ENCODE peak calls at places on chromosome 18, in seven cellular contexts. V, N, O, Y, D, T and F are unnamed samples.

GRCh38 chr18:11322716-11323115 is 173.3 kb upstream of the PIEZO2 start:
- DNase-seq in V (no peak), N (no peak), O (no peak), Y (no peak), D (no peak), T (no peak), F (no peak)

GRCh38 chr18:51196811-51197660 is 445 bp downstream of the MEX3C start:
- DNase-seq in V (peak), N (peak), O (peak), Y (peak), D (no peak), T (no peak), F (peak)

GRCh38 chr18:47730795-47731194 is 199.7 kb downstream of the SMAD2 start:
- DNase-seq in V (no peak), N (no peak), O (no peak), Y (no peak), D (no peak), T (no peak), F (no peak)

GRCh38 chr18:44601447-44601846 is 79.2 kb upstream of the SETBP1 start:
- DNase-seq in V (peak), N (no peak), O (no peak), Y (no peak), D (peak), T (no peak), F (no peak)

GRCh38 chr18:392926-393325 is 107.6 kb downstream of the COLEC12 start:
- DNase-seq in V (no peak), N (no peak), O (no peak), Y (no peak), D (no peak), T (no peak), F (no peak)

GRCh38 chr18:11859903-11860407 is 8.7 kb downstream of the CHMP1B start:
- DNase-seq in V (no peak), N (peak), O (peak), Y (no peak), D (peak), T (no peak), F (no peak)

GRCh38 chr18:28412521-28412920 is 235.6 kb upstream of the CDH2 start:
- DNase-seq in V (no peak), N (no peak), O (no peak), Y (no peak), D (no peak), T (no peak), F (no peak)

GRCh38 chr18:58844871-58845270 is 19.8 kb upstream of the ZNF532 start:
- DNase-seq in V (no peak), N (no peak), O (no peak), Y (no peak), D (no peak), T (no peak), F (no peak)

GRCh38 chr18:13313006-13313661 is 94.6 kb downstream of the LDLRAD4 start:
- DNase-seq in V (no peak), N (no peak), O (no peak), Y (peak), D (no peak), T (no peak), F (no peak)

GRCh38 chr18:66872277-66872676 is 268.4 kb upstream of the CDH19 start:
- DNase-seq in V (peak), N (no peak), O (peak), Y (no peak), D (peak), T (no peak), F (no peak)

GRCh38 chr18:21242141-21243040 is at the start of gene GREB1L:
- DNase-seq in V (peak), N (peak), O (peak), Y (no peak), D (peak), T (no peak), F (no peak)

GRCh38 chr18:34158881-34159690 is 65.6 kb downstream of the NOL4 start:
- DNase-seq in V (peak), N (no peak), O (peak), Y (no peak), D (no peak), T (no peak), F (no peak)

GRCh38 chr18:35178260-35178659 is 62.6 kb upstream of the ZNF397 start:
- DNase-seq in V (no peak), N (peak), O (no peak), Y (no peak), D (peak), T (no peak), F (no peak)

GRCh38 chr18:25759111-25759510 is 331.3 kb downstream of the SS18 start:
- DNase-seq in V (no peak), N (no peak), O (no peak), Y (no peak), D (no peak), T (no peak), F (no peak)

GRCh38 chr18:42446195-42446594 is 491.2 kb downstream of the PIK3C3 start:
- DNase-seq in V (no peak), N (peak), O (peak), Y (no peak), D (no peak), T (no peak), F (no peak)

GRCh38 chr18:3008546-3008945 is 4.4 kb downstream of the LPIN2 start:
- DNase-seq in V (no peak), N (peak), O (peak), Y (no peak), D (peak), T (no peak), F (no peak)

GRCh38 chr18:12088731-12089375 is 4.8 kb upstream of the ANKRD62 start:
- DNase-seq in V (no peak), N (no peak), O (no peak), Y (no peak), D (no peak), T (no peak), F (no peak)

GRCh38 chr18:34493099-34493544 is 217.0 kb upstream of the DTNA start:
- DNase-seq in V (peak), N (peak), O (peak), Y (no peak), D (peak), T (peak), F (peak)

GRCh38 chr18:27057459-27058302 is 127.4 kb downstream of the CHST9 start:
- DNase-seq in V (no peak), N (no peak), O (no peak), Y (no peak), D (no peak), T (no peak), F (no peak)

GRCh38 chr18:4672152-4672551 is 217.0 kb upstream of the DLGAP1 start:
- DNase-seq in V (peak), N (no peak), O (no peak), Y (no peak), D (no peak), T (no peak), F (no peak)

GRCh38 chr18:80252136-80252535 is 4.8 kb upstream of the PARD6G start:
- DNase-seq in V (no peak), N (peak), O (no peak), Y (no peak), D (peak), T (no peak), F (peak)

GRCh38 chr18:55794288-55795052 is 206.5 kb upstream of the TCF4 start:
- DNase-seq in V (no peak), N (peak), O (no peak), Y (no peak), D (no peak), T (no peak), F (no peak)

GRCh38 chr18:3297025-3297984 is 35.4 kb downstream of the MYL12B start:
- DNase-seq in V (no peak), N (peak), O (peak), Y (peak), D (peak), T (peak), F (peak)

GRCh38 chr18:28718696-28719095 is 541.8 kb upstream of the CDH2 start:
- DNase-seq in V (no peak), N (no peak), O (no peak), Y (no peak), D (no peak), T (no peak), F (no peak)

GRCh38 chr18:8911408-8912340 is 190.8 kb upstream of the NDUFV2 start:
- DNase-seq in V (no peak), N (no peak), O (no peak), Y (no peak), D (no peak), T (no peak), F (no peak)

GRCh38 chr18:77339093-77339492 is 89.4 kb downstream of the GALR1 start:
- DNase-seq in V (no peak), N (no peak), O (no peak), Y (no peak), D (no peak), T (no peak), F (no peak)

GRCh38 chr18:23719634-23720201 is 30.5 kb downstream of the LAMA3 start:
- DNase-seq in V (no peak), N (peak), O (peak), Y (no peak), D (peak), T (no peak), F (peak)

GRCh38 chr18:61093967-61094366 is 239.3 kb upstream of the CDH20 start:
- DNase-seq in V (peak), N (no peak), O (no peak), Y (no peak), D (no peak), T (no peak), F (no peak)

GRCh38 chr18:74895686-74896085 is 298.0 kb downstream of the ZNF407 start:
- DNase-seq in V (no peak), N (peak), O (peak), Y (no peak), D (no peak), T (no peak), F (no peak)

GRCh38 chr18:56568986-56569385 is 69.4 kb downstream of the TXNL1 start:
- DNase-seq in V (no peak), N (no peak), O (no peak), Y (no peak), D (no peak), T (no peak), F (no peak)

GRCh38 chr18:68997845-68998244 is 200.0 kb downstream of the CCDC102B start:
- DNase-seq in V (no peak), N (no peak), O (no peak), Y (no peak), D (no peak), T (no peak), F (no peak)

GRCh38 chr18:864872-865273 is 39.8 kb upstream of the ADCYAP1 start:
- DNase-seq in V (peak), N (peak), O (peak), Y (peak), D (peak), T (peak), F (peak)

GRCh38 chr18:45007531-45007930 is 326.8 kb downstream of the SETBP1 start:
- DNase-seq in V (no peak), N (no peak), O (no peak), Y (no peak), D (no peak), T (no peak), F (no peak)

GRCh38 chr18:54948350-54948837 is 10.9 kb downstream of the CCDC68 start:
- DNase-seq in V (no peak), N (no peak), O (no peak), Y (no peak), D (no peak), T (no peak), F (no peak)

GRCh38 chr18:25299426-25299825 is 52.5 kb downstream of the ZNF521 start:
- DNase-seq in V (no peak), N (peak), O (no peak), Y (no peak), D (peak), T (no peak), F (no peak)

GRCh38 chr18:23835076-23835475 is 145.8 kb downstream of the LAMA3 start:
- DNase-seq in V (no peak), N (no peak), O (no peak), Y (no peak), D (peak), T (no peak), F (no peak)

GRCh38 chr18:77369644-77370043 is 120.0 kb downstream of the GALR1 start:
- DNase-seq in V (no peak), N (no peak), O (no peak), Y (no peak), D (no peak), T (no peak), F (no peak)

GRCh38 chr18:59724116-59724515 is 26.9 kb upstream of the CCBE1 start:
- DNase-seq in V (no peak), N (no peak), O (no peak), Y (no peak), D (peak), T (no peak), F (no peak)

GRCh38 chr18:80200932-80201672 is 46.2 kb downstream of the PARD6G start:
- DNase-seq in V (no peak), N (no peak), O (no peak), Y (no peak), D (no peak), T (no peak), F (no peak)